ENCODE peak calls at places on chromosomes 16 and 17, in ten cellular contexts. R is NCI-H1105; G is EL; P is CD8-positive, alpha-beta memory T cell; E is astrocyte of the cerebellum; A is AG04450; X is putamen; U is omental fat pad; K is H7; H is HuH-7.5. O is an unnamed sample.

GRCh38 chr16:69707920-69708683 is 18.3 kb downstream of the NQO1 start:
- DNase-seq in K (no peak), G (no peak), H (no peak), E (no peak), A (no peak), P (no peak), R (no peak), X (no peak), U (no peak), O (no peak)

GRCh38 chr17:71260366-71260765 is 860.5 kb upstream of the SOX9 start:
- DNase-seq in P (no peak), U (no peak), E (peak; percentile 4), A (no peak), X (no peak), G (peak; percentile 4), H (no peak), K (no peak), R (peak; percentile 44), O (no peak)

GRCh38 chr16:79328327-79329162 is 272.0 kb downstream of the MAF start:
- DNase-seq in P (no peak), R (no peak), U (no peak), X (no peak), H (no peak), E (no peak), G (no peak), A (no peak), K (peak; percentile 68), O (no peak)

GRCh38 chr16:28292731-28293588 is 635 bp downstream of the SBK1 start:
- DNase-seq in P (peak; percentile 6), G (no peak), U (no peak), A (no peak), X (no peak), K (peak; percentile 95), E (no peak), H (no peak), R (peak; percentile 79), O (no peak)

GRCh38 chr17:77419547-77420475 is 279.0 kb downstream of the SEC14L1 start:
- DNase-seq in K (peak; percentile 92), G (peak; percentile 52), H (no peak), X (no peak), A (no peak), E (no peak), P (no peak), R (no peak), U (no peak), O (no peak)

GRCh38 chr16:10878644-10879498 is 1.9 kb downstream of the CIITA start:
- DNase-seq in H (no peak), P (no peak), A (no peak), G (peak; percentile 55), E (no peak), U (peak; percentile 32), X (no peak), R (no peak), K (peak; percentile 83), O (no peak)

GRCh38 chr17:40307001-40307690 is 1.8 kb upstream of the RARA start:
- DNase-seq in U (no peak), E (no peak), R (peak; percentile 53), X (no peak), H (no peak), G (peak; percentile 92), K (peak; percentile 65), A (no peak), P (no peak), O (no peak)

GRCh38 chr16:27446721-27447120 is 44.7 kb downstream of the IL21R start:
- DNase-seq in H (no peak), G (no peak), P (peak; percentile 84), A (no peak), R (no peak), U (no peak), X (no peak), K (no peak), E (no peak), O (no peak)

GRCh38 chr16:21283521-21284289 is 5.6 kb upstream of the CRYM start:
- DNase-seq in A (no peak), R (no peak), P (no peak), G (peak; percentile 48), E (no peak), H (peak; percentile 44), X (no peak), K (peak; percentile 90), U (no peak), O (no peak)

GRCh38 chr16:56301391-56301850 is 110.1 kb downstream of the GNAO1 start:
- DNase-seq in R (no peak), E (peak; percentile 41), G (peak; percentile 47), H (no peak), X (no peak), K (no peak), P (no peak), U (no peak), A (no peak), O (no peak)

GRCh38 chr16:19135201-19135838 is 21.6 kb downstream of the ITPRIPL2 start:
- DNase-seq in P (no peak), G (no peak), R (no peak), X (no peak), A (no peak), U (no peak), H (no peak), K (no peak), E (no peak), O (no peak)

GRCh38 chr17:40938981-40939380 is 1.5 kb upstream of the KRT23 start:
- DNase-seq in K (no peak), E (no peak), H (no peak), P (no peak), G (no peak), U (no peak), A (no peak), R (no peak), X (no peak), O (no peak)

GRCh38 chr17:7047566-7047965 is 3.7 kb upstream of the SLC16A11 start:
- DNase-seq in E (no peak), P (no peak), X (no peak), K (no peak), U (no peak), R (no peak), H (no peak), G (no peak), A (no peak), O (no peak)

O was measured in pulmonary artery endothelial cell.